ENCODE peak calls at places on chromosomes 2 and 18, in four cellular contexts. One of them, this sample, is unnamed.

GRCh38 chr2:159029936-159030335 is 61.5 kb downstream of the TANC1 start:
- DNase-seq in SK-N-SH: no peak
- DNase-seq in GM12878: no peak
- DNase-seq in H1: no peak
- DNase-seq in this sample: no peak

GRCh38 chr2:69012310-69013122 is 463 bp upstream of the ANTXR1 start:
- DNase-seq in SK-N-SH: peak; percentile 19
- DNase-seq in GM12878: no peak
- DNase-seq in H1: peak; percentile 64
- DNase-seq in this sample: peak; percentile 66

GRCh38 chr2:4340536-4340935 is 637.2 kb downstream of the DCDC2C start:
- DNase-seq in SK-N-SH: no peak
- DNase-seq in H1: no peak
- DNase-seq in GM12878: no peak
- DNase-seq in this sample: no peak

GRCh38 chr18:26864658-26865057 is 849 bp downstream of the AQP4 start:
- DNase-seq in H1: no peak
- DNase-seq in GM12878: no peak
- DNase-seq in SK-N-SH: no peak
- DNase-seq in this sample: no peak

GRCh38 chr2:203823179-203823578 is 44.4 kb upstream of the CTLA4 start:
- DNase-seq in SK-N-SH: no peak
- DNase-seq in GM12878: no peak
- DNase-seq in H1: no peak
- DNase-seq in this sample: no peak

GRCh38 chr18:29041976-29042375 is 865.0 kb upstream of the CDH2 start:
- DNase-seq in H1: no peak
- DNase-seq in SK-N-SH: no peak
- DNase-seq in GM12878: no peak
- DNase-seq in this sample: no peak

GRCh38 chr2:36451512-36451911 is 95.9 kb downstream of the CRIM1 start:
- DNase-seq in GM12878: no peak
- DNase-seq in H1: no peak
- DNase-seq in SK-N-SH: no peak
- DNase-seq in this sample: no peak

GRCh38 chr2:216803803-216804202 is 56.1 kb downstream of the TNP1 start:
- DNase-seq in GM12878: no peak
- DNase-seq in H1: no peak
- DNase-seq in SK-N-SH: no peak
- DNase-seq in this sample: no peak

GRCh38 chr2:42942214-42942989 is 150.0 kb upstream of the HAAO start:
- DNase-seq in SK-N-SH: no peak
- DNase-seq in GM12878: no peak
- DNase-seq in H1: no peak
- DNase-seq in this sample: peak; percentile 92

GRCh38 chr2:198639580-198639979 is 818.2 kb downstream of the SATB2 start:
- DNase-seq in H1: no peak
- DNase-seq in GM12878: no peak
- DNase-seq in SK-N-SH: no peak
- DNase-seq in this sample: no peak

GRCh38 chr18:12839526-12840196 is 44.4 kb downstream of the PTPN2 start:
- DNase-seq in SK-N-SH: no peak
- DNase-seq in GM12878: peak; percentile 82
- DNase-seq in H1: no peak
- DNase-seq in this sample: no peak

GRCh38 chr2:15701326-15701907 is 109.7 kb downstream of the DDX1 start:
- DNase-seq in SK-N-SH: no peak
- DNase-seq in H1: no peak
- DNase-seq in GM12878: no peak
- DNase-seq in this sample: no peak

GRCh38 chr2:239775623-239776440 is 249.3 kb downstream of the NDUFA10 start:
- DNase-seq in GM12878: no peak
- DNase-seq in H1: no peak
- DNase-seq in SK-N-SH: no peak
- DNase-seq in this sample: no peak

GRCh38 chr2:173107629-173108022 is 32.0 kb downstream of the MAP3K20 start:
- DNase-seq in H1: no peak
- DNase-seq in GM12878: no peak
- DNase-seq in SK-N-SH: no peak
- DNase-seq in this sample: no peak

GRCh38 chr2:127486247-127486912 is 39.9 kb downstream of the IWS1 start:
- DNase-seq in SK-N-SH: no peak
- DNase-seq in GM12878: no peak
- DNase-seq in H1: no peak
- DNase-seq in this sample: no peak

DNA sequence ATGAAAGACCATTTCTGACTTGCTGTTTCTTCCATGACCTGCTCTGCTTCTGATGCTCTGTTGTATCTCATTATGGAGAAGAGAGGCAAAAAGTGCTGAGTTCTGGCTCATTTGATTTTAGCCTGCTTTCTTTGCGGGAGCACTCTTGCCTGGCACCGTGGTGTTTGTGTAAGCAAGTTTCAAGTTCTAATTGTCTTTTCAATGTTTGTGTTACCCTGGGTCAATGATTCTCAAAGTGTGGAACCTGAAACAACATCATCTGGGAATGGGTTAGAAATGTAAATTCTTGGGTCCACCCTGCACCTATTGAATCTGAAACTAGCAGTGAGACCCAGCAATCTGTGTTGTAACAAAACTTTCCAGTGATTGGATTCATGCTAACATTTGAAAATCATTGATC is 85.5 kb upstream of the STON1 start:
- DNase-seq in GM12878: no peak
- DNase-seq in H1: no peak
- DNase-seq in SK-N-SH: no peak
- DNase-seq in this sample: no peak
- TF ChIP-seq TCF12 in GM12878: no peak
- TF ChIP-seq TCF12 in H1: no peak
- TF ChIP-seq TCF12 in SK-N-SH: no peak
- TF ChIP-seq TCF12 in this sample: no peak

GRCh38 chr18:63971320-63972071 is 1.6 kb downstream of the SERPINB8 start:
- DNase-seq in H1: no peak
- DNase-seq in GM12878: no peak
- DNase-seq in SK-N-SH: no peak
- DNase-seq in this sample: no peak

GRCh38 chr18:63977040-63977439 is 7.2 kb downstream of the SERPINB8 start:
- DNase-seq in SK-N-SH: no peak
- DNase-seq in H1: no peak
- DNase-seq in GM12878: no peak
- DNase-seq in this sample: no peak

GRCh38 chr18:63970803-63971191 is 916 bp downstream of the SERPINB8 start:
- DNase-seq in H1: peak; percentile 67
- DNase-seq in GM12878: no peak
- DNase-seq in SK-N-SH: no peak
- DNase-seq in this sample: no peak

GRCh38 chr18:63975632-63976031 is 5.8 kb downstream of the SERPINB8 start:
- DNase-seq in SK-N-SH: no peak
- DNase-seq in GM12878: no peak
- DNase-seq in H1: no peak
- DNase-seq in this sample: no peak

GRCh38 chr18:63974991-63975390 is 5.1 kb downstream of the SERPINB8 start:
- DNase-seq in GM12878: no peak
- DNase-seq in SK-N-SH: no peak
- DNase-seq in H1: no peak
- DNase-seq in this sample: peak; percentile 20
- TF ChIP-seq TCF12 in GM12878: no peak
- TF ChIP-seq TCF12 in SK-N-SH: no peak
- TF ChIP-seq TCF12 in H1: no peak
- TF ChIP-seq TCF12 in this sample: no peak

DNA sequence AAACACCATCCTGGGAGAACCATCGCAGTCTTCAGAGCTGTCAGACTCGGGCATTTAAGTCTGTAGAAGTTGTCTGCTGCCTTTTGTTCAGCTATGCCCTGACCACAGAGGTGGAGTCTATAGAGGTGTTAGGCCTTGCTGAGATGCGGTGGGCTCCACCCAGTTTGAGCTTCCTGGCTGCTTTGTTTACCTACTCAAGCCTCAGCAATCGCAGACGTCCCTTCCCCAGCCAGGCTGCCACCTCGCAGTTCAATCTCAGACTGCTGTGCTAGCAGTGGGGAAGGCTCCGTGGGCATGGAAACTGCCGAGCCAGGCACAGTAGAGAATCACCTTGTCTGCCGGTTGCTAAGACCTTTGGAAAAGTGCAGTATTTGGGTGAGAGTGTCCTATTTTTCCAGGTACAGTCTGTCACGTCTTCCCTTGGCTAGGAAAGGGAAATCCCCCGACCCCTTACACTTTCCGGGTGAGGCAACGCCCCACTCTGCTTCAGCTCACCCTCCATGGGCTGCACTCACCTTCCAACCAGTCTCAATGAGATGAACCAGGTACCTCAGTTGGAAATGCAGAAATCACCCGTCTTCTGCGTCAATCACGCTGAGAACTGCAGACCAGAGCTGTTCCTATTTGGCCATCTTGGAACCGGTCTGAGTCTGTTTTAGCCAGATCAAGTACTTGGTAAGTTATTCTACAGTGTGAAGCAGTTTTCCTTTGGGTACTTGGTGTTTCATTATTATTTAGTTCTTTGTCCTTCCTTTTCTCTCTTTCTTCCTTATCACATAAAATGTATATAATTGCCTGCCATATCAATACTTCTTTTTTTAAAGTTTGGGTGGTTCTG is 71.5 kb downstream of the CDC42EP3 start:
- DNase-seq in GM12878: no peak
- DNase-seq in H1: no peak
- DNase-seq in SK-N-SH: no peak
- DNase-seq in this sample: no peak
- TF ChIP-seq TCF12 in GM12878: no peak
- TF ChIP-seq TCF12 in H1: no peak
- TF ChIP-seq TCF12 in SK-N-SH: no peak
- TF ChIP-seq TCF12 in this sample: no peak

GRCh38 chr18:39571511-39571910 is 2005.9 kb upstream of the CELF4 start:
- DNase-seq in H1: no peak
- DNase-seq in GM12878: no peak
- DNase-seq in SK-N-SH: peak; percentile 41
- DNase-seq in this sample: peak; percentile 10
- TF ChIP-seq TCF12 in H1: no peak
- TF ChIP-seq TCF12 in GM12878: no peak
- TF ChIP-seq TCF12 in SK-N-SH: no peak
- TF ChIP-seq TCF12 in this sample: no peak

DNA sequence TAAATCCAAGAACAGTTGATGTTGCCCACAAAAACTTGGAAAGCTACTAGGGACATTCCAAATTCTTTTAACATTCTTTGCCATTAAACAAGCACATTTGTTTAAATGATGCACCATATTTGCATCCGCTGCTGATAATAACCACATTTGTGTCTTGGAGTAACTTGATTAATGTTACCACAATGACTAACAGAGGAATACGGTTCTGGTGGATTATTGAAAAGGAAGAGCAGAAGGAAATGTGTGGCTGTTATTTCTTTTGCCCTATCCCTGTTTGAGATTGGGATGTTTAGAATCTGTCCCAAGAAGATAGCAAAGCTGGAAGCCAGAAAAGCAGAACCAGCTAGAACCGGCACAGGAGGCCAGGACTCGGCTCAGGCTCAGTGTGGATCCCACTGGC is 39.2 kb upstream of the RASGRP3 start:
- DNase-seq in H1: no peak
- DNase-seq in GM12878: no peak
- DNase-seq in SK-N-SH: no peak
- DNase-seq in this sample: no peak
- TF ChIP-seq TCF12 in H1: no peak
- TF ChIP-seq TCF12 in GM12878: no peak
- TF ChIP-seq TCF12 in SK-N-SH: peak; percentile 99
- TF ChIP-seq TCF12 in this sample: no peak

DNA sequence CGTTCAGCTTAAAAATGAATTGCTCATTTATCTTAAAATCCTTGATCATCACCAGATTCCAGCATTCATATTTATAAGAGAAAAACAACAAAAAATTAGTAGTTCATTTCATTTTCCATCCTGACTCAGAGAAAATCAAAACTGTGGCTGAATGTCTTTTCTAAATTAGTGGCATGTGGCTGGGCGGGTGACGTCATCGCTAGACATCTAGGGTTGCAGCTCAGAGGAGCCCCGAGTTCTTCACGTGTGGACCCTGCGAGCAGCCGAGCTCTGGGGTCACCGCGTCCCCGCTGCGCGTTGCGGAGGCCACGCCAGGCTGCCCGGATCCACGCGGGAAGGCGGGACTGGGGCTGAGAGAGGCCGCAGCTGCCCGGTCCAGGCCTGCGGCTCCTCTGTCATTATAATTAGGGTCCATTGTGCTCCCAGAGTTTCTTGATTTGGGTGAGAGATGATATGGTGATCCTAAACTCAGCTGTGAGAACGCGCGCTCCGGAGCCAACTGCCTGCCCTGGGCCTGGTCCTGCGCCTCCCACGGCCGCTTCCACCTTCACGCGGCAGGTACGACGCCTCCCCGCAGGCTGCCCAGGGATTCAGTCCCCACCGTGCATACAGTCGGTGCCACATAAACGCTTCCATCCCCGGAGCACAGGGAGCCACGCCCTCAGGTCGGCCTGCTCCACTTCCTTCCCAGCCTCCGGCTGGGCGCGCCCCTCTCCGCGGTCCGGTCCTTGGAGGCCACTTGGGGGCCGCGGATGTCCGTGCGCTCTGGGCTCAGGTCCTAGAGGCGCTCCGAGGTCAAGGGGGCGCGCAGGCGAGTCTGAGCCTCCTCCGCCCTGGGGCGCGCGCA is 56.5 kb downstream of the TMEM18 start:
- DNase-seq in GM12878: no peak
- DNase-seq in SK-N-SH: peak; percentile 32
- DNase-seq in H1: peak; percentile 43
- DNase-seq in this sample: no peak
- TF ChIP-seq TCF12 in GM12878: no peak
- TF ChIP-seq TCF12 in SK-N-SH: no peak
- TF ChIP-seq TCF12 in H1: no peak
- TF ChIP-seq TCF12 in this sample: no peak

DNA sequence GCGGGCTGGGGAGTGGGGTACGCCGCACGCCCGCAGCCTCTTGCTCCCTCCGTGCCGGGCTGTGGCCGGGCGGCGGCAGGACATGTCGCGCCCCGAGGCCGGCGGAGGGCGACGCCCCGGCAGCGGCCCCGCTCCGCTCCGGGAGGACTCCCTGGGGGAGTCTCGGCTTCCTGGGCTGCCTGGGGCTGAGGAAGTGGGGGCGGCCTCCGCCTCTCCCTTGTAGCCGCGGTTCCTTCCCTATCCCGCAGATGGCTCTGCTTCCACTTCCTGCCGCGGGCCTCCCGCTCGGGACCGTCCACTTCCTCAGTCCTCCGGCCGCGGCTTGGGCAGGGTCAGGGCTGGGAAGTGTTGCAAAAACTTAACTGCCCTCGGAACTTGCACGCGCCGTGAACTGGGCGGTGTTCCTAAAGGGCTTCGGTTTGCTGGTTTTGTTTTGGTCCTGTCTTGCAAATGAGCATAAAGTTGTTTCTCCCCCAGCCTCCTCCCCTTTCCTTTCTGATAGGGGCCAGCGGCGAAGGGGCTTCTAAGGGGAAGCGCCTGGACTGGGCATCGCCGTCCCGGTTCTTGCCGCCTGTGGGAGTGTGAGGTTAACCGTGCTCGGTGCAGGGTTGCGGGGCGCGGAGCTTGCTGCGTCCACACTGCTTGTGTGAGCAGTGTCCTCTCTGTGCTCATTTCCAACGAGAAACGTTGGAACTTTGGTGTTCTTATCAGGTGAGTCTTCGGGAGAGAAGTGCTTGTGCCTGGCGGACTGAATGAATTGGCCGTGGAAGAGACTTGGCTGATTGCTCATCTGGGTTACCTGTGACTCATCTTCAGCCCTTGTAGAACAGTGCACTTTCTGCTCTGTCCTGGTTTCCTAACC is 600 bp downstream of the RALB start:
- DNase-seq in SK-N-SH: peak; percentile 88
- DNase-seq in GM12878: no peak
- DNase-seq in H1: peak; percentile 80
- DNase-seq in this sample: peak; percentile 72
- TF ChIP-seq TCF12 in SK-N-SH: no peak
- TF ChIP-seq TCF12 in GM12878: no peak
- TF ChIP-seq TCF12 in H1: no peak
- TF ChIP-seq TCF12 in this sample: no peak

GRCh38 chr2:85447222-85447585 is 28.7 kb downstream of the SH2D6 start:
- DNase-seq in H1: no peak
- DNase-seq in GM12878: no peak
- DNase-seq in SK-N-SH: no peak
- DNase-seq in this sample: no peak
- TF ChIP-seq TCF12 in H1: no peak
- TF ChIP-seq TCF12 in GM12878: no peak
- TF ChIP-seq TCF12 in SK-N-SH: no peak
- TF ChIP-seq TCF12 in this sample: no peak